ENCODE peak calls at places on chromosomes 11 and 22, in eight cellular contexts. Z is cardiac septum; T is caudate nucleus; G is stimulated activated CD4-positive, alpha-beta T cell treated with anti-CD3 and anti-CD28 coated beads, Interleukin-1b, Interleukin-23, amount 100 ng/mL, for 4 hours; K is LoVo; M is transverse colon; I is GM04503; C is activated naive CD4-positive, alpha-beta T cell treated with Interleukin-2 at 50 U/mL for 16 hours. A is an unnamed sample.

GRCh38 chr22:24969588-24970301 is 17.2 kb downstream of the KIAA1671 start:
- DNase-seq in M (peak), C (no peak), Z (peak), T (no peak), G (no peak), I (no peak), K (peak), A (no peak)

GRCh38 chr11:22415481-22415880 is 77.3 kb downstream of the SLC17A6 start:
- DNase-seq in C (no peak), T (no peak), Z (no peak), K (no peak), I (no peak), M (no peak), G (no peak), A (no peak)

GRCh38 chr11:99614353-99614752 is 593.6 kb downstream of the CNTN5 start:
- DNase-seq in G (no peak), I (no peak), C (no peak), M (no peak), Z (no peak), K (no peak), T (no peak), A (no peak)

GRCh38 chr22:20652130-20652529 is 121.8 kb upstream of the SERPIND1 start:
- DNase-seq in I (no peak), K (no peak), G (no peak), Z (no peak), T (no peak), M (no peak), C (no peak), A (no peak)

GRCh38 chr11:93831343-93832082 is 18.9 kb downstream of the VSTM5 start:
- DNase-seq in C (no peak), G (no peak), M (no peak), I (no peak), Z (no peak), T (no peak), K (no peak), A (no peak)

GRCh38 chr11:86722041-86722440 is 49.6 kb upstream of the ME3 start:
- DNase-seq in I (peak), T (no peak), M (no peak), Z (no peak), K (no peak), G (no peak), C (no peak), A (no peak)

GRCh38 chr11:117225553-117226170 is 6.2 kb downstream of the PCSK7 start:
- DNase-seq in Z (no peak), I (no peak), T (no peak), C (no peak), M (peak), G (no peak), K (no peak), A (no peak)

GRCh38 chr11:126722956-126723664 is 277.5 kb downstream of the KIRREL3 start:
- DNase-seq in K (no peak), T (no peak), C (no peak), G (no peak), I (no peak), M (no peak), Z (no peak), A (no peak)

GRCh38 chr11:65077466-65077865 is 6.4 kb downstream of the CDCA5 start:
- DNase-seq in T (no peak), Z (no peak), G (no peak), I (no peak), M (no peak), K (no peak), C (no peak), A (no peak)

GRCh38 chr22:20720692-20721408 is 53.1 kb upstream of the SERPIND1 start:
- DNase-seq in G (no peak), C (no peak), K (no peak), T (no peak), Z (no peak), M (no peak), I (no peak), A (no peak)

GRCh38 chr11:75572744-75573143 is 10.7 kb downstream of the SERPINH1 start:
- DNase-seq in M (no peak), T (no peak), C (no peak), Z (no peak), I (no peak), K (no peak), G (no peak), A (no peak)

GRCh38 chr11:5622802-5623201 is 2.0 kb upstream of the TRIM34 start:
- DNase-seq in G (no peak), C (no peak), K (no peak), M (no peak), Z (no peak), T (no peak), I (no peak), A (no peak)

GRCh38 chr11:99979052-99979451 is 708.0 kb upstream of the ARHGAP42 start:
- DNase-seq in K (no peak), M (no peak), Z (no peak), I (no peak), G (no peak), T (no peak), C (no peak), A (no peak)

GRCh38 chr11:57301711-57302423 is 22.9 kb downstream of the TNKS1BP1 start:
- DNase-seq in G (no peak), I (no peak), C (no peak), T (no peak), K (no peak), M (no peak), Z (no peak), A (no peak)

GRCh38 chr11:109123811-109124787 is 297.9 kb upstream of the C11orf87 start:
- DNase-seq in I (peak), C (no peak), K (no peak), G (no peak), Z (no peak), T (no peak), M (no peak), A (no peak)

GRCh38 chr11:2211113-2211971 is 39.7 kb upstream of the TH start:
- DNase-seq in T (no peak), M (peak), K (peak), G (no peak), I (no peak), C (no peak), Z (peak), A (peak)

GRCh38 chr22:36743011-36743410 is 32.9 kb downstream of the IFT27 start:
- DNase-seq in I (no peak), G (no peak), C (no peak), Z (peak), T (no peak), K (no peak), M (no peak), A (no peak)

GRCh38 chr11:59728913-59729312 is 15.3 kb upstream of the OR10V1 start:
- DNase-seq in K (no peak), T (no peak), I (no peak), M (no peak), C (no peak), G (no peak), Z (peak), A (no peak)

GRCh38 chr11:75245356-75246005 is 4.9 kb downstream of the TPBGL start:
- DNase-seq in T (no peak), M (no peak), K (no peak), C (no peak), I (no peak), Z (peak), G (no peak), A (peak)

GRCh38 chr11:47394322-47395224 is 13.8 kb upstream of the SLC39A13 start:
- DNase-seq in K (no peak), C (peak), I (no peak), Z (peak), M (peak), T (no peak), G (peak), A (no peak)

GRCh38 chr11:128215238-128215882 is 372.0 kb downstream of the ETS1 start:
- DNase-seq in T (no peak), I (no peak), Z (no peak), M (no peak), G (no peak), C (no peak), K (no peak), A (no peak)